ENCODE peak calls at places on chromosome X, in six cellular contexts. G is stomach, O is endodermal cell, Z is Peyer's patch, Y is pancreas, R is transverse colon. M is an unnamed sample. For H3K4me1, the result is how much of the 10 kb centered on the place peaks cover.

GRCh38 chrX:140815868-140816267 is 106.3 kb downstream of the LINC00632 start:
- DNase-seq in G (no peak), O (no peak), Z (no peak), Y (no peak), R (no peak), M (no peak)

GRCh38 chrX:147476008-147476407 is 435.7 kb upstream of the FMR1 start:
- DNase-seq in G (no peak), O (peak), Z (no peak), Y (no peak), R (peak), M (no peak)

GRCh38 chrX:9562851-9563250 is 98.0 kb downstream of the TBL1X start:
- DNase-seq in G (no peak), O (no peak), Z (no peak), Y (no peak), R (no peak), M (no peak)

GRCh38 chrX:20347486-20347885 is 80.8 kb upstream of the RPS6KA3 start:
- DNase-seq in G (no peak), O (no peak), Z (no peak), Y (no peak), R (no peak), M (no peak)

GRCh38 chrX:75096331-75096730 is 59.8 kb downstream of the ABCB7 start:
- DNase-seq in G (no peak), O (no peak), Z (no peak), Y (no peak), R (no peak), M (no peak)

GRCh38 chrX:71846429-71846828 is 64.2 kb upstream of the NHSL2 start:
- DNase-seq in G (no peak), O (no peak), Z (no peak), Y (no peak), R (no peak), M (no peak)

GRCh38 chrX:56782362-56782761 is 53.3 kb downstream of the NBDY start:
- DNase-seq in G (no peak), O (no peak), Z (no peak), Y (no peak), R (no peak), M (no peak)

GRCh38 chrX:50167366-50167765 is 33.4 kb downstream of the AKAP4 start:
- DNase-seq in G (no peak), O (no peak), Z (no peak), Y (no peak), R (no peak), M (no peak)

GRCh38 chrX:113473418-113473817 is 632.8 kb upstream of the AMOT start:
- DNase-seq in G (no peak), O (no peak), Z (no peak), Y (no peak), R (no peak), M (no peak)

GRCh38 chrX:134803551-134804183 is 145.4 kb upstream of the PLAC1 start:
- DNase-seq in G (no peak), O (no peak), Z (no peak), Y (no peak), R (no peak), M (no peak)

GRCh38 chrX:84168095-84168494 is 19.9 kb downstream of the RPS6KA6 start:
- DNase-seq in G (no peak), O (no peak), Z (no peak), Y (no peak), R (no peak), M (no peak)

GRCh38 chrX:3815896-3816664 is 102.6 kb upstream of the PRKX start:
- DNase-seq in G (peak), O (peak), Z (peak), Y (peak), R (peak), M (peak)

GRCh38 chrX:39112143-39112542 is 310.9 kb downstream of the MID1IP1 start:
- DNase-seq in G (no peak), O (no peak), Z (no peak), Y (no peak), R (no peak), M (no peak)

GRCh38 chrX:3129256-3129655 is 88.0 kb downstream of the ARSF start:
- DNase-seq in G (no peak), O (no peak), Z (no peak), Y (no peak), R (no peak), M (no peak)

GRCh38 chrX:125998432-125998831 is 167.7 kb downstream of the DCAF12L2 start:
- DNase-seq in G (no peak), O (no peak), Z (no peak), Y (no peak), R (no peak), M (no peak)

GRCh38 chrX:65894138-65894537 is 145.7 kb downstream of the VSIG4 start:
- DNase-seq in G (no peak), O (no peak), Z (peak), Y (no peak), R (peak), M (no peak)

GRCh38 chrX:134932528-134933217 is 58.1 kb upstream of the SMIM10 start:
- DNase-seq in G (no peak), O (no peak), Z (no peak), Y (no peak), R (no peak), M (no peak)

GRCh38 chrX:33726281-33727160 is 405.6 kb downstream of the FAM47A start:
- DNase-seq in G (no peak), O (peak), Z (no peak), Y (peak), R (no peak), M (no peak)

GRCh38 chrX:57270980-57271379 is 15.5 kb upstream of the FAAH2 start:
- DNase-seq in G (no peak), O (no peak), Z (no peak), Y (no peak), R (no peak), M (no peak)

GRCh38 chrX:15674514-15674898 is 9.9 kb upstream of the CLTRN start:
- DNase-seq in G (peak), O (no peak), Z (peak), Y (peak), R (peak), M (peak)

GRCh38 chrX:2627272-2627867 is 63.7 kb upstream of the CD99 start:
- DNase-seq in G (peak), O (peak), Z (peak), Y (no peak), R (peak), M (no peak)

GRCh38 chrX:19034025-19034424 is 50.1 kb upstream of the PHKA2 start:
- DNase-seq in G (no peak), O (no peak), Z (no peak), Y (no peak), R (no peak), M (no peak)

GRCh38 chrX:69093960-69094935 is 71.0 kb downstream of the PJA1 start:
- DNase-seq in G (peak), O (peak), Z (peak), Y (no peak), R (peak), M (no peak)

GRCh38 chrX:15815779-15816452 is 25.6 kb downstream of the ZRSR2 start:
- DNase-seq in G (no peak), O (peak), Z (no peak), Y (no peak), R (peak), M (no peak)

GRCh38 chrX:46649421-46650260 is 76.1 kb downstream of the CHST7 start:
- DNase-seq in G (peak), O (peak), Z (peak), Y (no peak), R (peak), M (no peak)

GRCh38 chrX:71637848-71638247 is 19.5 kb upstream of the CXCR3 start:
- DNase-seq in G (no peak), O (no peak), Z (no peak), Y (no peak), R (no peak), M (no peak)

GRCh38 chrX:153802513-153803045 is 8.1 kb downstream of the SSR4 start:
- DNase-seq in G (no peak), O (no peak), Z (no peak), Y (peak), R (no peak), M (no peak)

GRCh38 chrX:17032351-17032750 is 85.9 kb downstream of the REPS2 start:
- DNase-seq in G (peak), O (no peak), Z (no peak), Y (no peak), R (no peak), M (no peak)

GRCh38 chrX:131818297-131818936 is 204.7 kb upstream of the STK26 start:
- DNase-seq in G (no peak), O (no peak), Z (no peak), Y (no peak), R (no peak), M (no peak)

GRCh38 chrX:138519296-138519695 is 192.2 kb downstream of the FGF13 start:
- DNase-seq in G (no peak), O (peak), Z (no peak), Y (no peak), R (no peak), M (no peak)

DNA sequence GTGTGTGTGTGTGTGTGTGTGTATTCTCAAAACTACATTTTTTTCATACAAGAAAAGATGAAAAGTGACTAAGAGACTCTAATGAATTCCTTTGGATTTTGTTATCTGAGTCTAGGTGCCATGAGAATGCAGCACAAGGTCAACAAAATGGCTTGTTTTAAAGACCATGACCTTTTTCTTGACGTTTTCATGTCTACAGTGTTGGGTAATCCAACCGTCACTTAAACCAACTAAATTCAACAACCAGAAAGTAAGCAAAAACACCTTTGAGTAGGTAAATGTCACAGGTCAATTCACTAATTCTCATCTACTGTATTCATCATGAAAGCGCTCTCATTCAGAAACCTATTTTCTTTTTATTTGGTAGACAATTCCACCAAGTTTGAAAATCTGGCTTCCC is 3.1 kb downstream of the SMARCA1 start:
- DNase-seq in G (no peak), O (no peak), Z (no peak), Y (no peak), R (no peak), M (no peak)
- H3K4me1 ChIP-seq in G (under half), O (under half), Z (under half), Y (under half), R (under half), M (under half)

GRCh38 chrX:48470833-48471118 is 716 bp upstream of the SLC38A5 start:
- DNase-seq in G (no peak), O (no peak), Z (no peak), Y (no peak), R (no peak), M (no peak)

GRCh38 chrX:48471504-48471903 is 1.4 kb upstream of the SLC38A5 start:
- DNase-seq in G (no peak), O (no peak), Z (no peak), Y (no peak), R (no peak), M (no peak)

GRCh38 chrX:48468693-48469691 is 1.1 kb downstream of the SLC38A5 start:
- DNase-seq in G (no peak), O (peak), Z (peak), Y (no peak), R (peak), M (no peak)

GRCh38 chrX:48472225-48472624 is 2.2 kb upstream of the SLC38A5 start:
- DNase-seq in G (no peak), O (no peak), Z (no peak), Y (no peak), R (no peak), M (no peak)

DNA sequence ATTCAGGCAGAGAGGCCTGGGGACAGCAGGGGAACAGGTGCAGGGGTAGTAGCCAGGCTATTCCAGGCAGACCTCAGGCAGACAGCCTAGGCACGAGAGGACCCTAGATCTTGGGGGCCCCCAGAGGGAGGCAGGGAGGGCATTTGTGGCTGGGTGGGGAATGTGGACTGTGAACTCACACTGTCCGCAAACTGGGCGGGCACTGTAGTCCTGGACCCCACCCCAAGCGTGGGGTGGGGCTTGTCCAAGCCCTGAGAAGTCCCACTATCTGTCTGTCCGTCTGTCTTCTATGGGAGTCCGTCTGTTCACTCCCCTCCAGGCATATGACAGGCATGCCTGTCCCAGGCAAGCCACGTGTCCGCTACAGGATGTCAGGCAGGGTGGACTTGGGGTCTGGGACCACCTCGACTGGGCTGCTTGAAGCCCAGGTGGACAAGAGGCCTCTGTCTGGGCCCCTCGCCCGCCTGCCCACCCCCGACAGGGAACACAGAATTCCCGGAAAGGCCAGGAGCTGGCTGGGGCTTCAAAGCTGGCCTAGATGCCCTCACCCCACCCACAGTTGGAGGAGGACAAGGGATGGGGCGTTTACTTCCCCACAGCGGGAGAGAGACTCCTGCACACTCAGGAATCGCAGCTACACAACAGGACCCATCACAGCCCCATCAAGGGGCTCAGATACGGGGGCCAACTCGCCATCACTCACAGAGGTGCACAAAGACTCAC is at the start of gene SLC38A5:
- DNase-seq in G (no peak), O (no peak), Z (no peak), Y (no peak), R (peak), M (no peak)
- H3K4me3 ChIP-seq in G (peak), O (peak), Z (peak), Y (no peak), R (peak), M (peak)

GRCh38 chrX:155246748-155247147 is 17.5 kb downstream of the RAB39B start:
- DNase-seq in G (no peak), O (no peak), Z (no peak), Y (no peak), R (no peak), M (no peak)
- H3K4me1 ChIP-seq in G (under half), O (under half), Z (under half), Y (under half), R (under half), M (under half)

GRCh38 chrX:11438767-11439166 is 145.6 kb downstream of the AMELX start:
- DNase-seq in G (no peak), O (no peak), Z (no peak), Y (no peak), R (no peak), M (no peak)
- H3K4me3 ChIP-seq in G (no peak), O (no peak), Z (no peak), Y (no peak), R (no peak), M (no peak)

M was measured in upper lobe of right lung.